ENCODE peak calls at places on chromosomes 16 and 17, in nine cellular contexts. One of them, this sample, is unnamed.

GRCh38 chr17:80476877-80477646 is 655 bp upstream of the NPTX1 start:
- DNase-seq in suprapubic skin: no peak
- DNase-seq in breast epithelium: no peak
- DNase-seq in PC-9: peak; percentile 33
- DNase-seq in mammary epithelial cell: no peak
- DNase-seq in A549: peak; percentile 54
- DNase-seq in body of pancreas: no peak
- DNase-seq in transverse colon: no peak
- DNase-seq in tibial artery: no peak
- DNase-seq in this sample: no peak

GRCh38 chr17:78865682-78866390 is 25.2 kb upstream of the USP36 start:
- DNase-seq in suprapubic skin: peak; percentile 84
- DNase-seq in breast epithelium: peak; percentile 85
- DNase-seq in PC-9: peak; percentile 78
- DNase-seq in mammary epithelial cell: peak; percentile 54
- DNase-seq in A549: peak; percentile 83
- DNase-seq in body of pancreas: peak; percentile 92
- DNase-seq in transverse colon: peak; percentile 87
- DNase-seq in tibial artery: peak; percentile 93
- DNase-seq in this sample: peak; percentile 38

GRCh38 chr16:51193879-51194278 is 42.8 kb upstream of the SALL1 start:
- DNase-seq in suprapubic skin: no peak
- DNase-seq in breast epithelium: no peak
- DNase-seq in PC-9: no peak
- DNase-seq in mammary epithelial cell: no peak
- DNase-seq in A549: no peak
- DNase-seq in body of pancreas: no peak
- DNase-seq in transverse colon: no peak
- DNase-seq in tibial artery: no peak
- DNase-seq in this sample: no peak

GRCh38 chr17:6070895-6071511 is 824 bp downstream of the WSCD1 start:
- DNase-seq in suprapubic skin: no peak
- DNase-seq in breast epithelium: no peak
- DNase-seq in PC-9: no peak
- DNase-seq in mammary epithelial cell: no peak
- DNase-seq in A549: peak; percentile 23
- DNase-seq in body of pancreas: no peak
- DNase-seq in transverse colon: peak; percentile 27
- DNase-seq in tibial artery: no peak
- DNase-seq in this sample: no peak

GRCh38 chr17:53227514-53227913 is 595.2 kb upstream of the KIF2B start:
- DNase-seq in suprapubic skin: no peak
- DNase-seq in breast epithelium: no peak
- DNase-seq in PC-9: no peak
- DNase-seq in mammary epithelial cell: no peak
- DNase-seq in A549: no peak
- DNase-seq in body of pancreas: no peak
- DNase-seq in transverse colon: no peak
- DNase-seq in tibial artery: no peak
- DNase-seq in this sample: no peak

GRCh38 chr17:63774141-63774981 is at the start of gene DDX42:
- DNase-seq in suprapubic skin: peak; percentile 94
- DNase-seq in breast epithelium: peak; percentile 91
- DNase-seq in PC-9: peak; percentile 90
- DNase-seq in mammary epithelial cell: no peak
- DNase-seq in A549: peak; percentile 77
- DNase-seq in body of pancreas: peak; percentile 92
- DNase-seq in transverse colon: peak; percentile 94
- DNase-seq in tibial artery: peak; percentile 94
- DNase-seq in this sample: peak; percentile 53

GRCh38 chr16:86809458-86809955 is 231.2 kb downstream of the FOXL1 start:
- DNase-seq in suprapubic skin: no peak
- DNase-seq in breast epithelium: no peak
- DNase-seq in PC-9: no peak
- DNase-seq in mammary epithelial cell: peak; percentile 92
- DNase-seq in A549: peak; percentile 51
- DNase-seq in body of pancreas: no peak
- DNase-seq in transverse colon: no peak
- DNase-seq in tibial artery: no peak
- DNase-seq in this sample: no peak

GRCh38 chr17:41976142-41976768 is 9.7 kb downstream of the CNP start:
- DNase-seq in suprapubic skin: no peak
- DNase-seq in breast epithelium: no peak
- DNase-seq in PC-9: no peak
- DNase-seq in mammary epithelial cell: no peak
- DNase-seq in A549: no peak
- DNase-seq in body of pancreas: no peak
- DNase-seq in transverse colon: no peak
- DNase-seq in tibial artery: no peak
- DNase-seq in this sample: no peak

GRCh38 chr16:24667244-24667764 is 62.1 kb upstream of the TNRC6A start:
- DNase-seq in suprapubic skin: no peak
- DNase-seq in breast epithelium: no peak
- DNase-seq in PC-9: no peak
- DNase-seq in mammary epithelial cell: no peak
- DNase-seq in A549: no peak
- DNase-seq in body of pancreas: no peak
- DNase-seq in transverse colon: no peak
- DNase-seq in tibial artery: no peak
- DNase-seq in this sample: no peak

GRCh38 chr16:21260870-21261791 is 17.0 kb downstream of the CRYM start:
- DNase-seq in suprapubic skin: no peak
- DNase-seq in breast epithelium: no peak
- DNase-seq in PC-9: peak; percentile 9
- DNase-seq in mammary epithelial cell: peak; percentile 80
- DNase-seq in A549: peak; percentile 89
- DNase-seq in body of pancreas: peak; percentile 29
- DNase-seq in transverse colon: peak; percentile 84
- DNase-seq in tibial artery: no peak
- DNase-seq in this sample: no peak

GRCh38 chr16:53054670-53055485 is at the start of gene CHD9:
- DNase-seq in suprapubic skin: peak; percentile 87
- DNase-seq in breast epithelium: peak; percentile 68
- DNase-seq in PC-9: peak; percentile 84
- DNase-seq in mammary epithelial cell: peak; percentile 83
- DNase-seq in A549: peak; percentile 91
- DNase-seq in body of pancreas: peak; percentile 86
- DNase-seq in transverse colon: peak; percentile 87
- DNase-seq in tibial artery: peak; percentile 90
- DNase-seq in this sample: peak; percentile 13

GRCh38 chr17:46154151-46154816 is 38.9 kb downstream of the KANSL1 start:
- DNase-seq in suprapubic skin: no peak
- DNase-seq in breast epithelium: no peak
- DNase-seq in PC-9: no peak
- DNase-seq in mammary epithelial cell: no peak
- DNase-seq in A549: no peak
- DNase-seq in body of pancreas: no peak
- DNase-seq in transverse colon: no peak
- DNase-seq in tibial artery: no peak
- DNase-seq in this sample: no peak

GRCh38 chr16:66921758-66922450 is 3.2 kb upstream of the CDH16 start:
- DNase-seq in suprapubic skin: no peak
- DNase-seq in breast epithelium: no peak
- DNase-seq in PC-9: no peak
- DNase-seq in mammary epithelial cell: no peak
- DNase-seq in A549: no peak
- DNase-seq in body of pancreas: no peak
- DNase-seq in transverse colon: no peak
- DNase-seq in tibial artery: no peak
- DNase-seq in this sample: no peak

GRCh38 chr17:19569785-19570496 is 36.3 kb downstream of the SLC47A1 start:
- DNase-seq in suprapubic skin: no peak
- DNase-seq in breast epithelium: no peak
- DNase-seq in PC-9: no peak
- DNase-seq in mammary epithelial cell: no peak
- DNase-seq in A549: no peak
- DNase-seq in body of pancreas: no peak
- DNase-seq in transverse colon: peak; percentile 52
- DNase-seq in tibial artery: no peak
- DNase-seq in this sample: no peak

GRCh38 chr16:81140930-81141780 is 45.0 kb upstream of the GCSH start:
- DNase-seq in suprapubic skin: no peak
- DNase-seq in breast epithelium: no peak
- DNase-seq in PC-9: peak; percentile 19
- DNase-seq in mammary epithelial cell: no peak
- DNase-seq in A549: peak; percentile 61
- DNase-seq in body of pancreas: no peak
- DNase-seq in transverse colon: no peak
- DNase-seq in tibial artery: no peak
- DNase-seq in this sample: no peak

GRCh38 chr16:85707528-85708095 is 18.9 kb upstream of the GINS2 start:
- DNase-seq in suprapubic skin: no peak
- DNase-seq in breast epithelium: no peak
- DNase-seq in PC-9: no peak
- DNase-seq in mammary epithelial cell: no peak
- DNase-seq in A549: no peak
- DNase-seq in body of pancreas: no peak
- DNase-seq in transverse colon: peak; percentile 34
- DNase-seq in tibial artery: no peak
- DNase-seq in this sample: no peak

GRCh38 chr16:66478733-66479511 is 51.8 kb downstream of the BEAN1 start:
- DNase-seq in suprapubic skin: peak; percentile 82
- DNase-seq in breast epithelium: peak; percentile 72
- DNase-seq in PC-9: peak; percentile 86
- DNase-seq in mammary epithelial cell: peak; percentile 74
- DNase-seq in A549: peak; percentile 81
- DNase-seq in body of pancreas: peak; percentile 79
- DNase-seq in transverse colon: peak; percentile 84
- DNase-seq in tibial artery: peak; percentile 85
- DNase-seq in this sample: peak; percentile 38

GRCh38 chr17:77325826-77326581 is 185.2 kb downstream of the SEC14L1 start:
- DNase-seq in suprapubic skin: peak; percentile 70
- DNase-seq in breast epithelium: peak; percentile 46
- DNase-seq in PC-9: no peak
- DNase-seq in mammary epithelial cell: no peak
- DNase-seq in A549: no peak
- DNase-seq in body of pancreas: peak; percentile 12
- DNase-seq in transverse colon: peak; percentile 30
- DNase-seq in tibial artery: peak; percentile 74
- DNase-seq in this sample: no peak
- H3K27ac ChIP-seq in suprapubic skin: peak overlapping the region; percentile 97
- H3K27ac ChIP-seq in breast epithelium: peak overlapping the region; percentile 100
- H3K27ac ChIP-seq in PC-9: no peak overlapping the region
- H3K27ac ChIP-seq in mammary epithelial cell: no peak overlapping the region
- H3K27ac ChIP-seq in A549: peak overlapping the region; percentile 93
- H3K27ac ChIP-seq in body of pancreas: no peak overlapping the region
- H3K27ac ChIP-seq in transverse colon: peak overlapping the region; percentile 91
- H3K27ac ChIP-seq in tibial artery: peak overlapping the region; percentile 92
- H3K27ac ChIP-seq in this sample: peak overlapping the region; percentile 96

GRCh38 chr17:57811633-57812280 is 38.1 kb downstream of the MRPS23 start:
- DNase-seq in suprapubic skin: no peak
- DNase-seq in breast epithelium: no peak
- DNase-seq in PC-9: no peak
- DNase-seq in mammary epithelial cell: no peak
- DNase-seq in A549: no peak
- DNase-seq in body of pancreas: no peak
- DNase-seq in transverse colon: no peak
- DNase-seq in tibial artery: no peak
- DNase-seq in this sample: no peak
- H3K4me1 ChIP-seq in suprapubic skin: peaks cover 16% of the 10 kb centered on the region
- H3K4me1 ChIP-seq in breast epithelium: no peaks in the 10 kb centered on the region
- H3K4me1 ChIP-seq in PC-9: no peaks in the 10 kb centered on the region
- H3K4me1 ChIP-seq in mammary epithelial cell: peaks cover 20% of the 10 kb centered on the region
- H3K4me1 ChIP-seq in A549: no peaks in the 10 kb centered on the region
- H3K4me1 ChIP-seq in body of pancreas: peaks cover 12% of the 10 kb centered on the region
- H3K4me1 ChIP-seq in transverse colon: peaks cover 7% of the 10 kb centered on the region
- H3K4me1 ChIP-seq in tibial artery: peaks cover 9% of the 10 kb centered on the region
- H3K4me1 ChIP-seq in this sample: peaks cover 19% of the 10 kb centered on the region

GRCh38 chr17:3447625-3448024 is 14.0 kb upstream of the OR1E2 start:
- DNase-seq in suprapubic skin: no peak
- DNase-seq in breast epithelium: no peak
- DNase-seq in PC-9: no peak
- DNase-seq in mammary epithelial cell: peak; percentile 20
- DNase-seq in A549: peak; percentile 52
- DNase-seq in body of pancreas: no peak
- DNase-seq in transverse colon: no peak
- DNase-seq in tibial artery: no peak
- DNase-seq in this sample: no peak
- TF ChIP-seq CTCF in suprapubic skin: no peak
- TF ChIP-seq CTCF in breast epithelium: no peak
- TF ChIP-seq CTCF in PC-9: peak; percentile 31
- TF ChIP-seq CTCF in mammary epithelial cell: peak; percentile 29
- TF ChIP-seq CTCF in A549: peak; percentile 15
- TF ChIP-seq CTCF in body of pancreas: no peak
- TF ChIP-seq CTCF in transverse colon: no peak
- TF ChIP-seq CTCF in tibial artery: no peak
- TF ChIP-seq CTCF in this sample: no peak

DNA sequence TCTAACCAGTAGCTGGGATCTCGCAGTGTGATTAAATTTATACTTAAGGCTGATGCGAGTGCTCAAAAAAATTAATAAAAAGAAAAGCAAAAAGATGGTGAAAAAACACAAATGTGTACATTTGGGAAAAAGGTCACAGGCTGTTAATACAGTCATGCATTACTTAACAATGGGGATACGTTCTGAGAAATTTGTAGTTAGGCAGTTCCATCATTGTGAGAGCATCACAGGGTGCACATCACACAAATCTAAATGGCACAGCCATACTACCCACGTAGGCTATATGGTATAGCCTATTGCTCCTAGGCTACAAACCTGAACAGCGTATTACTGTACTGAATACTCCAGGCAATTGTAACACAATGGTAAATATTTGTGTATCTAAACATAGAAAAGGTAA is 142.4 kb upstream of the MYOCD start:
- DNase-seq in suprapubic skin: no peak
- DNase-seq in breast epithelium: no peak
- DNase-seq in PC-9: no peak
- DNase-seq in mammary epithelial cell: no peak
- DNase-seq in A549: peak; percentile 64
- DNase-seq in body of pancreas: no peak
- DNase-seq in transverse colon: no peak
- DNase-seq in tibial artery: no peak
- DNase-seq in this sample: no peak
- H3K27ac ChIP-seq in suprapubic skin: no peak overlapping the region
- H3K27ac ChIP-seq in breast epithelium: no peak overlapping the region
- H3K27ac ChIP-seq in PC-9: no peak overlapping the region
- H3K27ac ChIP-seq in mammary epithelial cell: no peak overlapping the region
- H3K27ac ChIP-seq in A549: peak overlapping the region; percentile 82
- H3K27ac ChIP-seq in body of pancreas: no peak overlapping the region
- H3K27ac ChIP-seq in transverse colon: peak overlapping the region; percentile 42
- H3K27ac ChIP-seq in tibial artery: no peak overlapping the region
- H3K27ac ChIP-seq in this sample: peak overlapping the region; percentile 28

DNA sequence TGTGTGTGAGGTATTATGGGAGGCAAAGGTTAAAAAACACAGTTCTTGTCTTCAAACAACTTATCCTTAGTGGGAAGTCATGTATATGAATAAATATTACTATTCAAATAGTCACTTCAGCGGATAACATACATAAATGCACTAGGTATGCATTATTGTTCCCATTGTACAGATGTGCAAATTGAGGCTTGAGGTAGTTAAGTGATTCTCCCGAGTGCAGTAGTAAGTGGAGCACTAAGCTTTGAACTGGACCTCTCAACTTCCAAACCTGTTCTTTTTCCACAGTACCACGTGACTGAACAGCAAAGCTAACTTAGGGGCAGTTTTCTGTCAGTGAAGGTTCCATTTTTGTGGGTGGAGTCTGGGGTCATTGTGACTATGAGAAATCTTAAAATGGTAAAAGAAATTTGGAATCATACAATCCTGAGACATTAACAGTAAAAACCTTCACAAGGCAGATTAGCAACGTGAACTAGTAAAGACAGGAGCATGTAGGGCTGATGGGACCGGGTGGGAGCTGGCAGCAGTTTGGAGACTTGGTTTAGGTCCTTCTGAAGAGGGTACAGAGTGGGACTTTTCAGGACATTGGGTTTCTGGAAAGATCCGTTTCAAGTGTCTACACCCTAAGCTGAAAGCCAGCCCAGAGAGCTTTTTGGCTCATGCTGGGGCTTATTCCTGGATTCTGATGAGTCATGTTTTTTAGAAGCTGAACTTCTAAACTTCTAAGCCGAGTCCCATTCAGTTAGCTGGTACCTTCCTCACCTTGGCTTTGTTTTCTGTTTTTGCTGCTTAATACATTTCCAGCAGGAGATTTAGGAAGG is 204.9 kb downstream of the PRKCA start:
- DNase-seq in suprapubic skin: no peak
- DNase-seq in breast epithelium: no peak
- DNase-seq in PC-9: peak; percentile 11
- DNase-seq in mammary epithelial cell: peak; percentile 71
- DNase-seq in A549: peak; percentile 76
- DNase-seq in body of pancreas: peak; percentile 15
- DNase-seq in transverse colon: no peak
- DNase-seq in tibial artery: no peak
- DNase-seq in this sample: peak; percentile 6
- H3K4me1 ChIP-seq in suprapubic skin: peaks cover 35% of the 10 kb centered on the region
- H3K4me1 ChIP-seq in breast epithelium: no peaks in the 10 kb centered on the region
- H3K4me1 ChIP-seq in PC-9: peaks cover 36% of the 10 kb centered on the region
- H3K4me1 ChIP-seq in mammary epithelial cell: peaks cover 58% of the 10 kb centered on the region
- H3K4me1 ChIP-seq in A549: peaks cover 86% of the 10 kb centered on the region
- H3K4me1 ChIP-seq in body of pancreas: peaks cover 36% of the 10 kb centered on the region
- H3K4me1 ChIP-seq in transverse colon: peaks cover 14% of the 10 kb centered on the region
- H3K4me1 ChIP-seq in tibial artery: no peaks in the 10 kb centered on the region
- H3K4me1 ChIP-seq in this sample: peaks cover 3% of the 10 kb centered on the region

This sample was measured in thoracic aorta.